ENCODE peak calls at places on chromosomes 16 and 17, in nine cellular contexts. W is body of pancreas; Q is neuronal stem cell; L is effector memory CD4-positive, alpha-beta T cell; Z is ovary; I is upper lobe of right lung; H is uterus; V is GM12878; B is aorta. A is an unnamed sample.
A peak's percentile ranks its signal among the peaks of the same experiment; 100 is the strongest.

GRCh38 chr16:30965436-30965835 is 7.9 kb downstream of the SETD1A start:
- DNase-seq in W (no peak), Q (no peak), L (no peak), Z (no peak), I (no peak), H (no peak), V (no peak), B (no peak), A (no peak)

GRCh38 chr17:70804161-70804560 is 634.8 kb downstream of the KCNJ2 start:
- DNase-seq in W (no peak), Q (no peak), L (no peak), Z (no peak), I (no peak), H (no peak), V (no peak), B (no peak), A (no peak)

GRCh38 chr16:2102471-2102870 is 33.2 kb downstream of the PKD1 start:
- DNase-seq in W (no peak), Q (no peak), L (no peak), Z (no peak), I (no peak), H (no peak), V (no peak), B (no peak), A (no peak)

GRCh38 chr16:27450836-27451341 is 48.9 kb downstream of the IL21R start:
- DNase-seq in W (no peak), Q (no peak), L (no peak), Z (no peak), I (no peak), H (no peak), V (peak; percentile 68), B (no peak), A (no peak)

GRCh38 chr16:29900888-29901606 is 759 bp downstream of the ASPHD1 start:
- DNase-seq in W (no peak), Q (no peak), L (no peak), Z (no peak), I (no peak), H (no peak), V (no peak), B (no peak), A (no peak)

GRCh38 chr16:74226361-74226979 is 70.1 kb upstream of the PSMD7 start:
- DNase-seq in W (no peak), Q (peak; percentile 12), L (no peak), Z (no peak), I (no peak), H (no peak), V (no peak), B (no peak), A (no peak)

GRCh38 chr17:57724038-57724728 is 20.9 kb downstream of the CCDC182 start:
- DNase-seq in W (no peak), Q (no peak), L (no peak), Z (no peak), I (no peak), H (no peak), V (peak; percentile 32), B (no peak), A (no peak)

GRCh38 chr16:68297908-68298307 is 12.8 kb downstream of the SLC7A6OS start:
- DNase-seq in W (no peak), Q (no peak), L (no peak), Z (no peak), I (no peak), H (no peak), V (no peak), B (no peak), A (no peak)

GRCh38 chr16:78098087-78098486 is 1.4 kb upstream of the WWOX start:
- DNase-seq in W (no peak), Q (no peak), L (no peak), Z (no peak), I (no peak), H (no peak), V (no peak), B (no peak), A (no peak)

GRCh38 chr17:83145831-83146230 is 66.4 kb downstream of the METRNL start:
- DNase-seq in W (peak; percentile 3), Q (no peak), L (no peak), Z (no peak), I (no peak), H (no peak), V (no peak), B (peak; percentile 41), A (peak; percentile 52)

GRCh38 chr17:43881176-43881575 is 26.2 kb downstream of the MPP2 start:
- DNase-seq in W (no peak), Q (no peak), L (no peak), Z (no peak), I (no peak), H (no peak), V (no peak), B (no peak), A (no peak)

GRCh38 chr17:27654136-27654535 is 23.1 kb downstream of the LGALS9 start:
- DNase-seq in W (no peak), Q (no peak), L (no peak), Z (no peak), I (no peak), H (no peak), V (no peak), B (no peak), A (no peak)

GRCh38 chr17:80950466-80951120 is 41.0 kb upstream of the CHMP6 start:
- DNase-seq in W (no peak), Q (no peak), L (no peak), Z (no peak), I (peak; percentile 44), H (peak; percentile 8), V (no peak), B (peak; percentile 67), A (no peak)

GRCh38 chr16:46885960-46886763 is 2.0 kb downstream of the GPT2 start:
- DNase-seq in W (peak; percentile 73), Q (peak; percentile 29), L (no peak), Z (peak; percentile 28), I (peak; percentile 40), H (no peak), V (no peak), B (no peak), A (no peak)

GRCh38 chr17:72604518-72604917 is 483.7 kb downstream of the SOX9 start:
- DNase-seq in W (no peak), Q (no peak), L (no peak), Z (no peak), I (no peak), H (no peak), V (no peak), B (no peak), A (no peak)
- H3K4me1 ChIP-seq in W (peaks cover 16% of the 10 kb centered on the region), Q (peaks cover 10% of the 10 kb centered on the region), L (no peaks in the 10 kb centered on the region), Z (no peaks in the 10 kb centered on the region), I (peaks cover 5% of the 10 kb centered on the region), H (no peaks in the 10 kb centered on the region), V (peaks cover 6% of the 10 kb centered on the region), B (no peaks in the 10 kb centered on the region), A (no peaks in the 10 kb centered on the region)

GRCh38 chr17:77206125-77206523 is 65.4 kb downstream of the SEC14L1 start:
- DNase-seq in W (no peak), Q (no peak), L (no peak), Z (no peak), I (no peak), H (peak; percentile 9), V (no peak), B (peak; percentile 36), A (no peak)
- H3K27ac ChIP-seq in W (no peak overlapping the region), Q (no peak overlapping the region), L (no peak overlapping the region), Z (no peak overlapping the region), I (peak overlapping the region; percentile 42), H (no peak overlapping the region), V (peak overlapping the region; percentile 73), B (no peak overlapping the region), A (peak overlapping the region; percentile 6)

GRCh38 chr16:81848306-81848853 is 69.3 kb downstream of the PLCG2 start:
- DNase-seq in W (no peak), Q (no peak), L (no peak), Z (no peak), I (no peak), H (no peak), V (no peak), B (no peak), A (no peak)

GRCh38 chr16:81852347-81852746 is 73.3 kb downstream of the PLCG2 start:
- DNase-seq in W (no peak), Q (no peak), L (no peak), Z (no peak), I (no peak), H (no peak), V (no peak), B (no peak), A (no peak)

GRCh38 chr16:81855552-81856153 is 76.6 kb downstream of the PLCG2 start:
- DNase-seq in W (no peak), Q (no peak), L (no peak), Z (no peak), I (no peak), H (no peak), V (no peak), B (no peak), A (no peak)

GRCh38 chr16:81846105-81846504 is 67.0 kb downstream of the PLCG2 start:
- DNase-seq in W (no peak), Q (no peak), L (no peak), Z (no peak), I (no peak), H (no peak), V (no peak), B (no peak), A (no peak)

GRCh38 chr16:81850197-81850944 is 71.3 kb downstream of the PLCG2 start:
- DNase-seq in W (no peak), Q (no peak), L (no peak), Z (no peak), I (no peak), H (no peak), V (no peak), B (no peak), A (no peak)
- H3K4me1 ChIP-seq in W (no peaks in the 10 kb centered on the region), Q (no peaks in the 10 kb centered on the region), L (no peaks in the 10 kb centered on the region), Z (no peaks in the 10 kb centered on the region), I (no peaks in the 10 kb centered on the region), H (no peaks in the 10 kb centered on the region), V (no peaks in the 10 kb centered on the region), B (no peaks in the 10 kb centered on the region), A (no peaks in the 10 kb centered on the region)

DNA sequence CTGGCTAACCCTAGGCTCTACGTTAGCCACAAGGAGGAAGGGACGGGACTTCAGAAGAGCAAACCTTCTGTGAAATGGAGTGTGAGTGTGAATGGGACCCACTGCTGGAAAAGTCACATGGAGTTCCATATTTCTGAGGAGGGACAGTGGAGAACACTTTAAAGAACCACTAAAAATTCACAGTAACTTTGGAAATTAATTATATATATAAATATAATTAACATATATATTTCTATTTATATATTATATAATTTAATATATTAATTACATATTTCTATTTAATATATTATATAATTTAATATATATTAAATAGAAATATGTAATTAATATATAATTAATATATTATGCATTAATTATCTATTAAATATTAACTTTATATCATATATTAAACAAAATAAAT is 215.2 kb upstream of the SOX9 start:
- DNase-seq in W (no peak), Q (no peak), L (no peak), Z (no peak), I (no peak), H (no peak), V (no peak), B (no peak), A (no peak)
- H3K27ac ChIP-seq in W (no peak overlapping the region), Q (no peak overlapping the region), L (no peak overlapping the region), Z (no peak overlapping the region), I (no peak overlapping the region), H (no peak overlapping the region), V (no peak overlapping the region), B (no peak overlapping the region), A (no peak overlapping the region)

A was measured in right atrium auricular region.